ENCODE peak calls at places on chromosomes 4 and X, in six cellular contexts. K is effector memory CD4-positive, alpha-beta T cell; T is C1 segment of cervical spinal cord; O is HT-29; F is progenitor cell of endocrine pancreas; P is HTR-8/SVneo. S is an unnamed sample.

GRCh38 chr4:948101-948935 is 16.1 kb downstream of the TMEM175 start:
- DNase-seq in K (no peak), T (no peak), O (no peak), F (peak; percentile 9), P (no peak), S (no peak)

GRCh38 chr4:143359794-143360193 is 23.1 kb downstream of the GAB1 start:
- DNase-seq in K (no peak), T (no peak), O (no peak), F (no peak), P (no peak), S (no peak)

GRCh38 chrX:118554511-118554910 is 58.9 kb downstream of the DOCK11 start:
- DNase-seq in K (no peak), T (no peak), O (no peak), F (no peak), P (no peak), S (no peak)

GRCh38 chr4:172311682-172312081 is 498.5 kb downstream of the GALNTL6 start:
- DNase-seq in K (no peak), T (no peak), O (no peak), F (no peak), P (no peak), S (no peak)

GRCh38 chrX:15301924-15302323 is 13.5 kb downstream of the ASB11 start:
- DNase-seq in K (no peak), T (no peak), O (no peak), F (no peak), P (no peak), S (peak; percentile 2)

GRCh38 chr4:169802871-169803270 is 45.1 kb upstream of the HPF1 start:
- DNase-seq in K (no peak), T (no peak), O (no peak), F (no peak), P (no peak), S (no peak)

GRCh38 chr4:128315756-128316520 is 28.3 kb upstream of the PGRMC2 start:
- DNase-seq in K (no peak), T (no peak), O (no peak), F (no peak), P (no peak), S (no peak)

GRCh38 chr4:107888237-107888636 is 43.1 kb upstream of the CYP2U1 start:
- DNase-seq in K (no peak), T (no peak), O (no peak), F (no peak), P (no peak), S (no peak)

GRCh38 chrX:114959729-114960128 is 57.7 kb downstream of the IL13RA2 start:
- DNase-seq in K (no peak), T (no peak), O (peak; percentile 19), F (no peak), P (peak; percentile 2), S (no peak)

S was measured in stimulated activated effector memory CD8-positive, alpha-beta T cell treated with anti-CD3 and anti-CD28 coated beads, Interleukin-12 subunit alpha, Interleukin-12 subunit beta, amount 100 ng/mL, for 72 hours.